ENCODE peak calls at places on chromosome 22, in five cellular contexts. U is fibroblast of pulmonary artery, J is mesothelial cell of epicardium, I is fibroblast of lung, S is left ventricle myocardium inferior. C is an unnamed sample.

GRCh38 chr22:32558681-32559355 is 84.2 kb downstream of the FBXO7 start:
- DNase-seq in J (no peak), I (peak), S (peak), U (peak), C (peak)

GRCh38 chr22:20175597-20175900 is 24.7 kb upstream of the CCDC188 start:
- DNase-seq in I (peak), U (no peak), J (no peak), S (no peak), C (no peak)

GRCh38 chr22:16959345-16959930 is 48.6 kb downstream of the GAB4 start:
- DNase-seq in U (no peak), I (no peak), J (no peak), S (no peak), C (no peak)

GRCh38 chr22:46079861-46080821 is 70.2 kb upstream of the PPARA start:
- DNase-seq in J (peak), S (peak), I (peak), U (no peak), C (no peak)

GRCh38 chr22:18136563-18137320 is 13.2 kb upstream of the USP18 start:
- DNase-seq in I (no peak), S (no peak), U (no peak), J (no peak), C (no peak)

GRCh38 chr22:19773470-19774040 is 13.0 kb downstream of the TBX1 start:
- DNase-seq in S (no peak), I (no peak), J (no peak), U (no peak), C (no peak)

GRCh38 chr22:35915477-35916013 is 113.1 kb downstream of the RBFOX2 start:
- DNase-seq in J (no peak), I (peak), S (no peak), U (peak), C (no peak)

GRCh38 chr22:44845796-44846720 is 93.7 kb downstream of the ARHGAP8 start:
- DNase-seq in I (no peak), S (no peak), U (no peak), J (no peak), C (no peak)

GRCh38 chr22:49497266-49497665 is 330.4 kb downstream of the BRD1 start:
- DNase-seq in I (no peak), S (no peak), J (no peak), U (no peak), C (no peak)

GRCh38 chr22:49458708-49459099 is 369.0 kb downstream of the BRD1 start:
- DNase-seq in U (no peak), J (no peak), S (no peak), I (no peak), C (no peak)

GRCh38 chr22:42644422-42645340 is 4.3 kb upstream of the ATP5MGL start:
- DNase-seq in J (no peak), S (peak), U (peak), I (peak), C (peak)

GRCh38 chr22:39946571-39947407 is 13.4 kb upstream of the TMA7B start:
- DNase-seq in S (no peak), U (no peak), J (no peak), I (no peak), C (no peak)

GRCh38 chr22:19766506-19767426 is 6.2 kb downstream of the TBX1 start:
- DNase-seq in U (no peak), I (no peak), S (peak), J (no peak), C (no peak)

GRCh38 chr22:17149073-17149815 is 9.8 kb downstream of the HDHD5 start:
- DNase-seq in S (no peak), J (no peak), I (no peak), U (no peak), C (no peak)

GRCh38 chr22:40156001-40156516 is 21.7 kb upstream of the TNRC6B start:
- DNase-seq in U (peak), S (no peak), J (no peak), I (peak), C (no peak)

GRCh38 chr22:46408568-46409506 is 73.3 kb downstream of the TRMU start:
- DNase-seq in U (no peak), I (no peak), S (no peak), J (no peak), C (no peak)

GRCh38 chr22:45510376-45511232 is 7.9 kb downstream of the FBLN1 start:
- DNase-seq in I (peak), S (no peak), U (no peak), J (no peak), C (no peak)

GRCh38 chr22:50696799-50697561 is 24.4 kb downstream of the SHANK3 start:
- DNase-seq in I (no peak), U (no peak), S (peak), J (peak), C (no peak)
- TF ChIP-seq CTCF in I (peak), U (peak), S (peak), J (peak), C (no peak)

GRCh38 chr22:37805878-37806277 is 1.9 kb upstream of the GCAT start:
- DNase-seq in S (no peak), U (no peak), J (no peak), I (no peak), C (no peak)

GRCh38 chr22:37809672-37810333 is 2.1 kb downstream of the GCAT start:
- DNase-seq in U (no peak), I (no peak), S (no peak), J (no peak), C (no peak)

GRCh38 chr22:37806409-37807338 is 1.1 kb upstream of the GCAT start:
- DNase-seq in U (no peak), I (peak), S (no peak), J (no peak), C (no peak)

GRCh38 chr22:37808294-37808657 is 542 bp downstream of the GCAT start:
- DNase-seq in J (no peak), S (no peak), U (peak), I (peak), C (no peak)

DNA sequence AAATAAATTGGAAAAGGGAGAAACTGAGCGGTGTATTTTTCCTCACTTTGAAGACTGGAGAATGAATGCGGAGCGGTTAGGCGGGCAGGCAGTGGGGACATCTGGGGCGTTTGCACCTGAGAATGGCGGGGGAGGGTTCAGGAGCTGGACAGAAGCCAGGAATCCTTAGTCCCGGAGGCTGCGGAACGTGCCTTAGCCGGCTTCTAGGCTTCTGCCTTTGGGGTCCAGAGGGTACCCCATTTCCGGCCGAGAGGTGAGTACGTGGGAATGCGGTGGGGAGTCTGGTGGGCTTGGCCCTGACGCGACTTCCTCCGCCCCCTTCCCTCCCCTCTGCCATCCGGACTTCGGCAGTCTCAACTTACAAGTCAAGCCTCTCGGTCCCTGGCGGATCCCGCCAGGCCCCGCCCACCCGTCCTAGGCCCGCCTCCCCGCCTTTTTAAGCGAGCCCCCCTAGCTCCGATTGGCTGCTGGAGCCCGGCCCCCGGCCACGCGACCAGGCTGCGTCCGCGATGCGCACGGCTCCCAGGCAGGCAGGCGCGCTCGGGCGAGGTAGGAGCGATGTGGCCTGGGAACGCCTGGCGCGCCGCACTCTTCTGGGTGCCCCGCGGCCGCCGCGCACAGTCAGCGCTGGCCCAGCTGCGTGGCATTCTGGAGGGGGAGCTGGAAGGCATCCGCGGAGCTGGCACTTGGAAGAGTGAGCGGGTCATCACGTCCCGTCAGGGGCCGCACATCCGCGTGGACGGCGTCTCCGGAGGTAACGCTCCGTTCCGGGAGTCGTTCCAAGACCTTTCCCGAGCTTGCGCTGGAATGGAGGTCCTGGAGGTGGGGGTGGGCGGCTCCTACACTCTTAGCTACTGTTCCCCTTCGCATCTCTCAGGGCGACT is at the start of gene GCAT:
- DNase-seq in I (peak), S (peak), J (peak), U (peak), C (peak)
- TF ChIP-seq CTCF in I (no peak), S (no peak), J (no peak), U (no peak), C (no peak)

GRCh38 chr22:23683545-23683944 is 7.3 kb upstream of the RGL4 start:
- DNase-seq in I (no peak), J (no peak), U (no peak), S (no peak), C (no peak)

GRCh38 chr22:23682827-23683355 is 7.9 kb upstream of the RGL4 start:
- DNase-seq in U (no peak), I (no peak), J (no peak), S (no peak), C (no peak)

GRCh38 chr22:23682082-23682481 is 8.7 kb upstream of the RGL4 start:
- DNase-seq in U (no peak), I (no peak), J (no peak), S (no peak), C (no peak)

GRCh38 chr22:23684051-23684450 is 6.8 kb upstream of the RGL4 start:
- DNase-seq in J (no peak), S (no peak), I (no peak), U (no peak), C (no peak)

GRCh38 chr22:23681026-23681809 is 9.6 kb upstream of the RGL4 start:
- DNase-seq in S (no peak), U (no peak), J (no peak), I (no peak), C (no peak)
- TF ChIP-seq CTCF in S (no peak), U (no peak), J (peak), I (no peak), C (no peak)

GRCh38 chr22:24507742-24508141 is 12.6 kb downstream of the UPB1 start:
- DNase-seq in I (no peak), U (no peak), S (no peak), J (no peak), C (no peak)
- TF ChIP-seq CTCF in I (no peak), U (no peak), S (no peak), J (no peak), C (no peak)

GRCh38 chr22:24154826-24155225 is 26.5 kb upstream of the SUSD2 start:
- DNase-seq in J (no peak), U (no peak), S (no peak), I (no peak), C (no peak)

GRCh38 chr22:24156915-24157782 is 24.1 kb upstream of the SUSD2 start:
- DNase-seq in U (peak), I (peak), J (peak), S (peak), C (peak)

GRCh38 chr22:24156146-24156914 is 25.0 kb upstream of the SUSD2 start:
- DNase-seq in U (peak), J (no peak), S (peak), I (peak), C (no peak)

GRCh38 chr22:24153959-24154358 is 27.3 kb upstream of the SUSD2 start:
- DNase-seq in U (no peak), S (no peak), J (no peak), I (no peak), C (no peak)

DNA sequence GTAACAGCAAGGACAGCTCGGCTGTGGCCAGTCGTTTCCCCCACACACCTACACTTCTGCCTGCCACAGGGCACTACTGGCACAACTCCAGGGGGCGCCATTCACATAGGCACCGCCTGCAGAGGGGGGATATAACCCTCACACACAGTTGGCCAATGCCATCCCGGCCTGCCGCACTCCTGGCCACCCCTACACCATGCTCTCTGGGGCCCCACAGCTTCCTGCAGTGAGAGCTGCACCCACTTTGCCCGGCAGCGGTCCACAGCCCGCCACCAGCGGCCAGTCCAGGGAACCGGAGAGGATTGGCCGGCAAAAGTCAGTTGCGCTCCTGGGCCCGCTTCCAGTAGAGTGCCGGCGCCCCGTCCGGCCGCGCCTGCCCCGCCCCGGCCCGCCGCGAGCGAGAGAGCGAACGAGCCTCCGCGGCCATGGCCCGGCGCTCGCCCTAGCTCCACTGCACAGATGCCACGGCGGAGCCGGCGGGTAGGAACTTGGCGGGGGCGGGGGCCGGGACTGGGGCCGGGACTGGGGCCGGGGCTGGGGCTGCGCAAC is 25.6 kb upstream of the SUSD2 start:
- DNase-seq in U (peak), J (no peak), S (peak), I (peak), C (peak)
- TF ChIP-seq CTCF in U (peak), J (peak), S (peak), I (peak), C (peak)

GRCh38 chr22:37427711-37428635 is 694 bp upstream of the ELFN2 start:
- DNase-seq in U (no peak), S (no peak), I (no peak), J (no peak), C (no peak)

GRCh38 chr22:37430941-37431340 is 3.7 kb upstream of the ELFN2 start:
- DNase-seq in J (no peak), I (no peak), U (no peak), S (no peak), C (no peak)

GRCh38 chr22:37426532-37427127 is 649 bp downstream of the ELFN2 start:
- DNase-seq in U (no peak), I (no peak), S (no peak), J (no peak), C (no peak)

GRCh38 chr22:37427128-37427710 is at the start of gene ELFN2:
- DNase-seq in U (no peak), S (no peak), I (peak), J (no peak), C (no peak)

GRCh38 chr22:37428649-37429586 is 1.6 kb upstream of the ELFN2 start:
- DNase-seq in U (peak), J (peak), S (peak), I (peak), C (no peak)
- TF ChIP-seq CTCF in U (peak), J (peak), S (peak), I (peak), C (no peak)

GRCh38 chr22:29883045-29883830 is at the start of gene MTMR3:
- DNase-seq in I (peak), S (peak), U (peak), J (peak), C (peak)
- TF ChIP-seq CTCF in I (peak), S (peak), U (no peak), J (peak), C (peak)

DNA sequence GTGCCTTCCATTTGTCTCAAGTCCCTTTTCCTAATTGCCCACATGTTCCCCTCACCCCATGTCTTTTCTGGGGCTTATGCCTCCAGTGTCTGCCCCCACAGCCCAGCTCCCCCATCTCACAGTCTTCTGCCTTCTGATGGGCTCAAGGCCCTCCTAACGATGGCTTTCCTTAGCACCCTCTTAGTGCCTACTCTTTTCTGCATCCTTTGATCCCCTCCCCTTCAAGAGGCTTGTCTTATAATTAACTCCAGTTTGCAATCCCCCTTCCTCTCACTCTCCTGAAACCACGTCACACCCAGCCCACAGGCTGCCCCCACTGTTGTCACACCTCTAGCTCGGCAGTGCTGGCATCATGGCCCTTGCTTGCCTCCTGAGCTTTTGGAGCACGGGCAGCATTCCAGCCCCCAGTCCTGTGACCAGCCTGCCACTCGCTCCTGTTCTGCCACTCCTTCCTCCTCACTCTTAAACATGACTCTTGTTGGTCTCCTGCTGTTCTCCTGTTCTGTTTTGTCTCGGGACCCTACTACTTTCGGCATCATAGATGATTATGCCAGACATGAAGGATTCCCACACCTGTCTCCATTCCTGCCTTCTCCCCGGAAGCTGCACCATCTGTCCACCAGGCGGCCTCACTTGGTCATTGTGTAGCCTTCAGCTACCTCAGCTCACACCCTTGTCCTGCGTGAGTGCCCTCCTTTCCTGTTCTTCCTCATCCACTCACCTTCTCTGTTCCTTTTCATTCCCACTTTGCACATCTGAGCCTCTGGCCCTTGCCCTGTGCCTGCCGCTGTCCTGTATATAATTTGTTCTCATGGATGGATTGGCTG is 26.1 kb downstream of the UBE2L3 start:
- DNase-seq in S (peak), I (no peak), U (no peak), J (no peak), C (no peak)
- TF ChIP-seq CTCF in S (peak), I (no peak), U (peak), J (no peak), C (no peak)